ENCODE peak calls at places on chromosomes 1 and 21, in nine cellular contexts. A is GM20000, N is GM04503, T is HS-27A, Y is fibroblast of mammary gland, K is fibroblast of villous mesenchyme, E is NCI-H1092 treated with DMSO at 0.1 percent for 48 hours, H is retina, B is ovary. Z is an unnamed sample.

GRCh38 chr1:161206411-161207140 is 4.4 kb downstream of the NDUFS2 start:
- DNase-seq in K (peak; percentile 94), Y (peak; percentile 83), H (no peak), E (no peak), N (no peak), T (no peak), B (peak; percentile 70), A (no peak), Z (no peak)

GRCh38 chr1:71044833-71045232 is 2.8 kb downstream of the PTGER3 start:
- DNase-seq in N (no peak), K (no peak), H (no peak), Y (no peak), E (no peak), B (no peak), A (no peak), T (no peak), Z (no peak)

GRCh38 chr1:3668585-3669300 is 16.4 kb downstream of the TP73 start:
- DNase-seq in B (no peak), E (peak; percentile 79), N (no peak), T (no peak), Y (peak; percentile 16), K (peak; percentile 28), A (no peak), H (peak; percentile 78), Z (no peak)

GRCh38 chr1:111570781-111571181 is 48.8 kb upstream of the RAP1A start:
- DNase-seq in H (no peak), K (no peak), B (no peak), T (no peak), N (no peak), E (no peak), A (peak; percentile 30), Y (peak; percentile 20), Z (peak; percentile 50)

GRCh38 chr1:55337801-55338447 is 122.8 kb upstream of the USP24 start:
- DNase-seq in K (peak; percentile 77), E (peak; percentile 27), Y (peak; percentile 82), N (peak; percentile 15), H (peak; percentile 49), T (peak; percentile 79), B (no peak), A (peak; percentile 64), Z (peak; percentile 28)

GRCh38 chr1:241021286-241021685 is 335.7 kb downstream of the RGS7 start:
- DNase-seq in H (no peak), N (no peak), E (no peak), K (no peak), A (no peak), B (no peak), T (no peak), Y (no peak), Z (no peak)

GRCh38 chr21:38965910-38966504 is 160.3 kb downstream of the ETS2 start:
- DNase-seq in K (peak; percentile 98), A (no peak), B (peak; percentile 61), H (peak; percentile 38), E (peak; percentile 98), N (no peak), Y (no peak), T (no peak), Z (no peak)

GRCh38 chr1:12539320-12539704 is 78.7 kb downstream of the DHRS3 start:
- DNase-seq in N (no peak), Y (no peak), B (no peak), K (no peak), A (no peak), T (no peak), H (no peak), E (no peak), Z (no peak)

GRCh38 chr1:212853658-212854057 is 4.4 kb upstream of the FLVCR1 start:
- DNase-seq in B (no peak), K (no peak), Y (no peak), A (no peak), N (no peak), H (no peak), E (no peak), T (no peak), Z (no peak)

GRCh38 chr1:181592261-181592859 is 109.0 kb downstream of the CACNA1E start:
- DNase-seq in N (no peak), B (no peak), H (no peak), T (no peak), E (no peak), A (no peak), K (no peak), Y (no peak), Z (no peak)

Z was measured in activated CD8-positive, alpha-beta T cell treated with anti-CD3 and anti-CD28 coated beads, Interleukin-2, amount 10 ng/mL, durations not matched to agents 7 days and 5 days.